ENCODE peak calls at places on chromosomes 5 and 9, in six cellular contexts. One of them, this sample, is unnamed.
A peak's percentile ranks its signal among the peaks of the same experiment; 100 is the strongest.

GRCh38 chr5:135271533-135272310 is 127.3 kb downstream of the MACROH2A1 start:
- DNase-seq in prostate gland: no peak
- DNase-seq in tibial nerve: no peak
- DNase-seq in GM23338: no peak
- DNase-seq in CD4-positive, CD25-positive, alpha-beta regulatory T cell: no peak
- DNase-seq in AG04450: no peak
- DNase-seq in this sample: no peak

GRCh38 chr9:18393340-18394130 is 80.4 kb upstream of the ADAMTSL1 start:
- DNase-seq in GM23338: no peak
- DNase-seq in CD4-positive, CD25-positive, alpha-beta regulatory T cell: no peak
- DNase-seq in tibial nerve: peak; percentile 25
- DNase-seq in AG04450: peak; percentile 53
- DNase-seq in prostate gland: peak; percentile 92
- DNase-seq in this sample: no peak

GRCh38 chr5:73115399-73116051 is 4.8 kb upstream of the TMEM171 start:
- DNase-seq in AG04450: peak; percentile 93
- DNase-seq in prostate gland: no peak
- DNase-seq in CD4-positive, CD25-positive, alpha-beta regulatory T cell: no peak
- DNase-seq in GM23338: no peak
- DNase-seq in tibial nerve: no peak
- DNase-seq in this sample: no peak

GRCh38 chr5:132467292-132467984 is 23.1 kb downstream of the IRF1 start:
- DNase-seq in tibial nerve: no peak
- DNase-seq in CD4-positive, CD25-positive, alpha-beta regulatory T cell: no peak
- DNase-seq in AG04450: no peak
- DNase-seq in prostate gland: no peak
- DNase-seq in GM23338: no peak
- DNase-seq in this sample: no peak

GRCh38 chr9:135139366-135139965 is 52.0 kb downstream of the OLFM1 start:
- DNase-seq in AG04450: no peak
- DNase-seq in tibial nerve: no peak
- DNase-seq in CD4-positive, CD25-positive, alpha-beta regulatory T cell: no peak
- DNase-seq in GM23338: peak; percentile 54
- DNase-seq in prostate gland: no peak
- DNase-seq in this sample: no peak

GRCh38 chr9:112443200-112443599 is 43.4 kb upstream of the KIAA1958 start:
- DNase-seq in CD4-positive, CD25-positive, alpha-beta regulatory T cell: peak; percentile 23
- DNase-seq in GM23338: peak; percentile 45
- DNase-seq in AG04450: no peak
- DNase-seq in tibial nerve: no peak
- DNase-seq in prostate gland: no peak
- DNase-seq in this sample: no peak

GRCh38 chr5:134851307-134851923 is 5.6 kb downstream of the C5orf24 start:
- DNase-seq in CD4-positive, CD25-positive, alpha-beta regulatory T cell: no peak
- DNase-seq in tibial nerve: no peak
- DNase-seq in prostate gland: no peak
- DNase-seq in AG04450: no peak
- DNase-seq in GM23338: no peak
- DNase-seq in this sample: no peak

GRCh38 chr9:29668732-29669131 is 2095.5 kb upstream of the C9orf72 start:
- DNase-seq in tibial nerve: no peak
- DNase-seq in AG04450: no peak
- DNase-seq in prostate gland: no peak
- DNase-seq in GM23338: no peak
- DNase-seq in CD4-positive, CD25-positive, alpha-beta regulatory T cell: no peak
- DNase-seq in this sample: no peak

GRCh38 chr9:72363908-72364678 is 915 bp downstream of the ZFAND5 start:
- DNase-seq in AG04450: no peak
- DNase-seq in GM23338: peak; percentile 47
- DNase-seq in CD4-positive, CD25-positive, alpha-beta regulatory T cell: peak; percentile 78
- DNase-seq in tibial nerve: peak; percentile 41
- DNase-seq in prostate gland: peak; percentile 42
- DNase-seq in this sample: no peak

GRCh38 chr9:35232867-35233544 is 71.2 kb downstream of the UNC13B start:
- DNase-seq in AG04450: no peak
- DNase-seq in prostate gland: no peak
- DNase-seq in GM23338: no peak
- DNase-seq in CD4-positive, CD25-positive, alpha-beta regulatory T cell: no peak
- DNase-seq in tibial nerve: no peak
- DNase-seq in this sample: no peak

GRCh38 chr9:77954018-77954417 is 77.6 kb downstream of the GNAQ start:
- DNase-seq in AG04450: no peak
- DNase-seq in tibial nerve: no peak
- DNase-seq in GM23338: no peak
- DNase-seq in CD4-positive, CD25-positive, alpha-beta regulatory T cell: no peak
- DNase-seq in prostate gland: no peak
- DNase-seq in this sample: no peak

GRCh38 chr5:88555658-88556057 is 287.0 kb upstream of the TMEM161B start:
- DNase-seq in tibial nerve: no peak
- DNase-seq in CD4-positive, CD25-positive, alpha-beta regulatory T cell: no peak
- DNase-seq in prostate gland: no peak
- DNase-seq in GM23338: peak; percentile 62
- DNase-seq in AG04450: no peak
- DNase-seq in this sample: no peak

GRCh38 chr9:17137576-17137975 is 2.7 kb downstream of the CNTLN start:
- DNase-seq in tibial nerve: no peak
- DNase-seq in prostate gland: no peak
- DNase-seq in CD4-positive, CD25-positive, alpha-beta regulatory T cell: no peak
- DNase-seq in AG04450: no peak
- DNase-seq in GM23338: no peak
- DNase-seq in this sample: no peak

GRCh38 chr9:121185774-121186403 is 15.8 kb downstream of the RAB14 start:
- DNase-seq in prostate gland: no peak
- DNase-seq in CD4-positive, CD25-positive, alpha-beta regulatory T cell: no peak
- DNase-seq in tibial nerve: no peak
- DNase-seq in GM23338: no peak
- DNase-seq in AG04450: no peak
- DNase-seq in this sample: no peak

GRCh38 chr9:116208417-116209232 is 55.0 kb downstream of the PAPPA start:
- DNase-seq in AG04450: no peak
- DNase-seq in CD4-positive, CD25-positive, alpha-beta regulatory T cell: no peak
- DNase-seq in tibial nerve: no peak
- DNase-seq in GM23338: no peak
- DNase-seq in prostate gland: no peak
- DNase-seq in this sample: no peak

GRCh38 chr9:33135086-33135958 is 31.8 kb downstream of the B4GALT1 start:
- DNase-seq in GM23338: no peak
- DNase-seq in AG04450: no peak
- DNase-seq in tibial nerve: no peak
- DNase-seq in CD4-positive, CD25-positive, alpha-beta regulatory T cell: no peak
- DNase-seq in prostate gland: no peak
- DNase-seq in this sample: no peak

GRCh38 chr9:89359018-89359417 is 40.7 kb downstream of the SECISBP2 start:
- DNase-seq in AG04450: no peak
- DNase-seq in tibial nerve: no peak
- DNase-seq in prostate gland: no peak
- DNase-seq in CD4-positive, CD25-positive, alpha-beta regulatory T cell: no peak
- DNase-seq in GM23338: no peak
- DNase-seq in this sample: no peak

GRCh38 chr9:115524467-115525059 is 406.6 kb upstream of the TNC start:
- DNase-seq in AG04450: peak; percentile 55
- DNase-seq in GM23338: peak; percentile 81
- DNase-seq in prostate gland: peak; percentile 36
- DNase-seq in CD4-positive, CD25-positive, alpha-beta regulatory T cell: peak; percentile 2
- DNase-seq in tibial nerve: no peak
- DNase-seq in this sample: no peak

GRCh38 chr9:4086119-4087088 is 213.5 kb downstream of the GLIS3 start:
- DNase-seq in tibial nerve: no peak
- DNase-seq in GM23338: no peak
- DNase-seq in CD4-positive, CD25-positive, alpha-beta regulatory T cell: no peak
- DNase-seq in AG04450: no peak
- DNase-seq in prostate gland: no peak
- DNase-seq in this sample: no peak

GRCh38 chr5:176542135-176542595 is 5.0 kb upstream of the RNF44 start:
- DNase-seq in AG04450: no peak
- DNase-seq in CD4-positive, CD25-positive, alpha-beta regulatory T cell: peak; percentile 66
- DNase-seq in GM23338: no peak
- DNase-seq in prostate gland: no peak
- DNase-seq in tibial nerve: no peak
- DNase-seq in this sample: no peak

GRCh38 chr9:83032065-83032625 is 30.8 kb downstream of the RASEF start:
- DNase-seq in GM23338: no peak
- DNase-seq in prostate gland: no peak
- DNase-seq in CD4-positive, CD25-positive, alpha-beta regulatory T cell: no peak
- DNase-seq in tibial nerve: no peak
- DNase-seq in AG04450: no peak
- DNase-seq in this sample: no peak

GRCh38 chr5:100560860-100561259 is 25.7 kb downstream of the FAM174A start:
- DNase-seq in CD4-positive, CD25-positive, alpha-beta regulatory T cell: no peak
- DNase-seq in tibial nerve: no peak
- DNase-seq in AG04450: no peak
- DNase-seq in GM23338: no peak
- DNase-seq in prostate gland: no peak
- DNase-seq in this sample: no peak

GRCh38 chr9:110443146-110443877 is 105.6 kb upstream of the TXNDC8 start:
- DNase-seq in AG04450: peak; percentile 46
- DNase-seq in tibial nerve: no peak
- DNase-seq in prostate gland: no peak
- DNase-seq in GM23338: no peak
- DNase-seq in CD4-positive, CD25-positive, alpha-beta regulatory T cell: no peak
- DNase-seq in this sample: no peak

GRCh38 chr9:21941337-21941995 is 52.7 kb downstream of the CDKN2A start:
- DNase-seq in GM23338: no peak
- DNase-seq in prostate gland: no peak
- DNase-seq in AG04450: no peak
- DNase-seq in tibial nerve: no peak
- DNase-seq in CD4-positive, CD25-positive, alpha-beta regulatory T cell: no peak
- DNase-seq in this sample: no peak

GRCh38 chr9:126723807-126724172 is 81.0 kb upstream of the ZBTB43 start:
- DNase-seq in CD4-positive, CD25-positive, alpha-beta regulatory T cell: no peak
- DNase-seq in AG04450: no peak
- DNase-seq in prostate gland: no peak
- DNase-seq in GM23338: peak; percentile 86
- DNase-seq in tibial nerve: no peak
- DNase-seq in this sample: no peak

GRCh38 chr9:90053027-90053426 is 448.2 kb downstream of the GADD45G start:
- DNase-seq in CD4-positive, CD25-positive, alpha-beta regulatory T cell: no peak
- DNase-seq in AG04450: no peak
- DNase-seq in GM23338: peak; percentile 74
- DNase-seq in prostate gland: no peak
- DNase-seq in tibial nerve: no peak
- DNase-seq in this sample: no peak

GRCh38 chr5:124935060-124935459 is 188.6 kb upstream of the ZNF608 start:
- DNase-seq in CD4-positive, CD25-positive, alpha-beta regulatory T cell: no peak
- DNase-seq in prostate gland: no peak
- DNase-seq in AG04450: no peak
- DNase-seq in GM23338: no peak
- DNase-seq in tibial nerve: no peak
- DNase-seq in this sample: no peak

GRCh38 chr5:139696894-139697658 is 48.9 kb downstream of the CXXC5 start:
- DNase-seq in CD4-positive, CD25-positive, alpha-beta regulatory T cell: no peak
- DNase-seq in AG04450: peak; percentile 68
- DNase-seq in GM23338: peak; percentile 87
- DNase-seq in tibial nerve: peak; percentile 64
- DNase-seq in prostate gland: peak; percentile 55
- DNase-seq in this sample: no peak

GRCh38 chr5:150068071-150068470 is 18.3 kb downstream of the CSF1R start:
- DNase-seq in prostate gland: no peak
- DNase-seq in GM23338: no peak
- DNase-seq in tibial nerve: no peak
- DNase-seq in CD4-positive, CD25-positive, alpha-beta regulatory T cell: no peak
- DNase-seq in AG04450: no peak
- DNase-seq in this sample: no peak

DNA sequence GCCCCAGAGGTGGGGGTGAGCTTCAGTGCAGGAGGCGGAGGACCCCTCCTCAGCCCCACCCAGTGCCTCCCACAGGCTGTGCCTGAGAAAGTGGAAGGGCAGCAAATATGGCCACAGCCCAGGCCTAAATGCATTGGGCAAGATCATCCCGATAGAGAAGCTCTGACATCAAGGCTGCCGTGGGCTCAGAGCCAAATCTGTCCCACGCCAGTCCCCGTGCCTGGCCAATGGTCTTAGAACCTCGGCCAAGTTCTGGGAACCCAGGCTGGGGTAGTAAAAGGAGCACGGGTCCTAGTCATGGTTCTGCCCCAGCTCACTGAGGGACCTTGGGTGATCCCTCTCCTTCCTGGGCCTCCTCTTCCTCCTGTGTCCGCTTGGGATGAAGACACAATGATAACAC is 27.7 kb upstream of the TNIP1 start:
- DNase-seq in AG04450: no peak
- DNase-seq in prostate gland: no peak
- DNase-seq in GM23338: no peak
- DNase-seq in tibial nerve: no peak
- DNase-seq in CD4-positive, CD25-positive, alpha-beta regulatory T cell: no peak
- DNase-seq in this sample: no peak
- H3K27ac ChIP-seq in AG04450: no peak overlapping the region
- H3K27ac ChIP-seq in prostate gland: peak overlapping the region; percentile 31
- H3K27ac ChIP-seq in GM23338: peak overlapping the region; percentile 19
- H3K27ac ChIP-seq in tibial nerve: peak overlapping the region; percentile 17
- H3K27ac ChIP-seq in CD4-positive, CD25-positive, alpha-beta regulatory T cell: no peak overlapping the region
- H3K27ac ChIP-seq in this sample: peak overlapping the region; percentile 64

GRCh38 chr9:14306672-14307646 is 7.0 kb downstream of the NFIB start:
- DNase-seq in AG04450: no peak
- DNase-seq in GM23338: peak; percentile 22
- DNase-seq in prostate gland: no peak
- DNase-seq in CD4-positive, CD25-positive, alpha-beta regulatory T cell: no peak
- DNase-seq in tibial nerve: no peak
- DNase-seq in this sample: no peak
- H3K27ac ChIP-seq in AG04450: no peak overlapping the region
- H3K27ac ChIP-seq in GM23338: no peak overlapping the region
- H3K27ac ChIP-seq in prostate gland: peak overlapping the region; percentile 60
- H3K27ac ChIP-seq in CD4-positive, CD25-positive, alpha-beta regulatory T cell: no peak overlapping the region
- H3K27ac ChIP-seq in tibial nerve: no peak overlapping the region
- H3K27ac ChIP-seq in this sample: no peak overlapping the region

GRCh38 chr5:170633235-170634041 is 129.6 kb downstream of the KCNIP1 start:
- DNase-seq in GM23338: peak; percentile 74
- DNase-seq in prostate gland: peak; percentile 67
- DNase-seq in AG04450: peak; percentile 36
- DNase-seq in tibial nerve: no peak
- DNase-seq in CD4-positive, CD25-positive, alpha-beta regulatory T cell: no peak
- DNase-seq in this sample: no peak

GRCh38 chr5:170632985-170633234 is 129.1 kb downstream of the KCNIP1 start:
- DNase-seq in tibial nerve: no peak
- DNase-seq in prostate gland: peak; percentile 21
- DNase-seq in AG04450: no peak
- DNase-seq in CD4-positive, CD25-positive, alpha-beta regulatory T cell: peak; percentile 31
- DNase-seq in GM23338: peak; percentile 89
- DNase-seq in this sample: no peak

GRCh38 chr5:170630711-170631141 is 126.9 kb downstream of the KCNIP1 start:
- DNase-seq in AG04450: no peak
- DNase-seq in CD4-positive, CD25-positive, alpha-beta regulatory T cell: no peak
- DNase-seq in prostate gland: no peak
- DNase-seq in GM23338: no peak
- DNase-seq in tibial nerve: no peak
- DNase-seq in this sample: no peak

GRCh38 chr5:170631471-170632195 is 127.8 kb downstream of the KCNIP1 start:
- DNase-seq in tibial nerve: no peak
- DNase-seq in GM23338: peak; percentile 72
- DNase-seq in CD4-positive, CD25-positive, alpha-beta regulatory T cell: no peak
- DNase-seq in AG04450: no peak
- DNase-seq in prostate gland: no peak
- DNase-seq in this sample: no peak

GRCh38 chr5:170632266-170632984 is 128.6 kb downstream of the KCNIP1 start:
- DNase-seq in CD4-positive, CD25-positive, alpha-beta regulatory T cell: no peak
- DNase-seq in GM23338: peak; percentile 76
- DNase-seq in AG04450: no peak
- DNase-seq in tibial nerve: no peak
- DNase-seq in prostate gland: no peak
- DNase-seq in this sample: no peak
- H3K27ac ChIP-seq in CD4-positive, CD25-positive, alpha-beta regulatory T cell: no peak overlapping the region
- H3K27ac ChIP-seq in GM23338: peak overlapping the region; percentile 57
- H3K27ac ChIP-seq in AG04450: no peak overlapping the region
- H3K27ac ChIP-seq in tibial nerve: peak overlapping the region; percentile 72
- H3K27ac ChIP-seq in prostate gland: peak overlapping the region; percentile 46
- H3K27ac ChIP-seq in this sample: peak overlapping the region; percentile 77

GRCh38 chr9:133979124-133979920 is 12.8 kb downstream of the VAV2 start:
- DNase-seq in GM23338: peak; percentile 5
- DNase-seq in tibial nerve: no peak
- DNase-seq in AG04450: no peak
- DNase-seq in CD4-positive, CD25-positive, alpha-beta regulatory T cell: no peak
- DNase-seq in prostate gland: no peak
- DNase-seq in this sample: no peak
- H3K27ac ChIP-seq in GM23338: no peak overlapping the region
- H3K27ac ChIP-seq in tibial nerve: peak overlapping the region; percentile 47
- H3K27ac ChIP-seq in AG04450: no peak overlapping the region
- H3K27ac ChIP-seq in CD4-positive, CD25-positive, alpha-beta regulatory T cell: no peak overlapping the region
- H3K27ac ChIP-seq in prostate gland: no peak overlapping the region
- H3K27ac ChIP-seq in this sample: peak overlapping the region; percentile 40

This sample was measured in vagina.